ENCODE peak calls at places on chromosomes 1 and 21, in four cellular contexts. One of them, this sample, is unnamed.

GRCh38 chr1:96967311-96967710 is 245.7 kb downstream of the PTBP2 start:
- DNase-seq in colonic mucosa: no peak
- DNase-seq in A549: no peak
- DNase-seq in cardiac muscle cell: no peak
- DNase-seq in this sample: no peak

GRCh38 chr1:2242814-2243725 is 15.0 kb downstream of the SKI start:
- DNase-seq in colonic mucosa: no peak
- DNase-seq in A549: no peak
- DNase-seq in cardiac muscle cell: no peak
- DNase-seq in this sample: no peak

GRCh38 chr21:16708431-16708830 is 804.4 kb upstream of the CXADR start:
- DNase-seq in colonic mucosa: no peak
- DNase-seq in A549: no peak
- DNase-seq in cardiac muscle cell: no peak
- DNase-seq in this sample: no peak

GRCh38 chr1:41368801-41369200 is 7.6 kb downstream of the FOXO6 start:
- DNase-seq in colonic mucosa: no peak
- DNase-seq in A549: no peak
- DNase-seq in cardiac muscle cell: no peak
- DNase-seq in this sample: no peak

GRCh38 chr1:169163059-169163458 is 56.6 kb downstream of the ATP1B1 start:
- DNase-seq in colonic mucosa: no peak
- DNase-seq in A549: no peak
- DNase-seq in cardiac muscle cell: no peak
- DNase-seq in this sample: no peak

GRCh38 chr21:28237661-28238060 is 755.0 kb downstream of the LTN1 start:
- DNase-seq in colonic mucosa: no peak
- DNase-seq in A549: no peak
- DNase-seq in cardiac muscle cell: no peak
- DNase-seq in this sample: no peak

GRCh38 chr1:85577421-85578320 is 2.9 kb upstream of the CCN1 start:
- DNase-seq in colonic mucosa: no peak
- DNase-seq in A549: no peak
- DNase-seq in cardiac muscle cell: peak; percentile 56
- DNase-seq in this sample: no peak

GRCh38 chr1:199015799-199016198 is 377.0 kb downstream of the PTPRC start:
- DNase-seq in colonic mucosa: no peak
- DNase-seq in A549: no peak
- DNase-seq in cardiac muscle cell: no peak
- DNase-seq in this sample: no peak

GRCh38 chr1:201422436-201423030 is 1.0 kb upstream of the TNNI1 start:
- DNase-seq in colonic mucosa: no peak
- DNase-seq in A549: no peak
- DNase-seq in cardiac muscle cell: no peak
- DNase-seq in this sample: no peak

GRCh38 chr1:245871881-245872280 is 635.2 kb downstream of the SMYD3 start:
- DNase-seq in colonic mucosa: no peak
- DNase-seq in A549: no peak
- DNase-seq in cardiac muscle cell: no peak
- DNase-seq in this sample: no peak

GRCh38 chr21:46459356-46460112 is 843 bp downstream of the DIP2A start:
- DNase-seq in colonic mucosa: peak; percentile 56
- DNase-seq in A549: no peak
- DNase-seq in cardiac muscle cell: peak; percentile 10
- DNase-seq in this sample: no peak

GRCh38 chr1:223001653-223002634 is 141.1 kb downstream of the TLR5 start:
- DNase-seq in colonic mucosa: no peak
- DNase-seq in A549: no peak
- DNase-seq in cardiac muscle cell: no peak
- DNase-seq in this sample: no peak

GRCh38 chr1:28860332-28861073 is 48.5 kb downstream of the OPRD1 start:
- DNase-seq in colonic mucosa: peak; percentile 30
- DNase-seq in A549: peak; percentile 30
- DNase-seq in cardiac muscle cell: no peak
- DNase-seq in this sample: no peak

GRCh38 chr1:112866981-112867380 is 89.0 kb downstream of the SLC16A1 start:
- DNase-seq in colonic mucosa: no peak
- DNase-seq in A549: no peak
- DNase-seq in cardiac muscle cell: no peak
- DNase-seq in this sample: no peak

GRCh38 chr1:66282343-66282852 is 251.6 kb upstream of the SGIP1 start:
- DNase-seq in colonic mucosa: no peak
- DNase-seq in A549: no peak
- DNase-seq in cardiac muscle cell: no peak
- DNase-seq in this sample: no peak

GRCh38 chr1:103256490-103256889 is 148.2 kb upstream of the COL11A1 start:
- DNase-seq in colonic mucosa: no peak
- DNase-seq in A549: no peak
- DNase-seq in cardiac muscle cell: no peak
- DNase-seq in this sample: no peak

GRCh38 chr1:147597010-147597409 is 55.7 kb downstream of the BCL9 start:
- DNase-seq in colonic mucosa: no peak
- DNase-seq in A549: no peak
- DNase-seq in cardiac muscle cell: no peak
- DNase-seq in this sample: no peak

DNA sequence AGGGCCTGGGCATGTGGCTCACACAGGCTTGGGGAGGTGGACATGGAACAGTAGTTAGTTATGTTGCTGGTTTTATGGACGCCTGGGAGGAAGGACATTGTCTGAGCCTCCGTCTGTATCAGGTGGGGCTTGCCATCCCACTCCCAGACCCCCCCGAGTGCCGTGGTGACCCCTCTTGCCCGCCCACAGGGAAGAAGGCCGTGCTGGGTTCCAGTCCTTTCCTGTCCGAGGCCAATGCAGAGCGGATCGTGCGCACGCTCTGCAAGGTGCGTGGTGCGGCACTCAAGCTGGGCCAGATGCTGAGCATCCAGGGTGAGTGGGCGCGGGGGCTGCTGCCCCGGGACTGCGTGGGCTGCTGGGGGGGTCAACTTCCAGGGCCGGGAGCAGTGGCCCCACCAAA is 41.7 kb downstream of the COQ8A start:
- DNase-seq in colonic mucosa: no peak
- DNase-seq in A549: no peak
- DNase-seq in cardiac muscle cell: no peak
- DNase-seq in this sample: no peak
- H3K4me1 ChIP-seq in colonic mucosa: no peaks in the 10 kb centered on the region
- H3K4me1 ChIP-seq in A549: no peaks in the 10 kb centered on the region
- H3K4me1 ChIP-seq in cardiac muscle cell: peaks cover 36% of the 10 kb centered on the region
- H3K4me1 ChIP-seq in this sample: peaks cover 25% of the 10 kb centered on the region

GRCh38 chr1:235128453-235129328 is at the start of gene TOMM20:
- DNase-seq in colonic mucosa: peak; percentile 96
- DNase-seq in A549: peak; percentile 95
- DNase-seq in cardiac muscle cell: peak; percentile 98
- DNase-seq in this sample: peak; percentile 57
- TF ChIP-seq CTCF in colonic mucosa: no peak
- TF ChIP-seq CTCF in A549: no peak
- TF ChIP-seq CTCF in cardiac muscle cell: no peak
- TF ChIP-seq CTCF in this sample: no peak

GRCh38 chr1:56451491-56451890 is 127.9 kb downstream of the PLPP3 start:
- DNase-seq in colonic mucosa: peak; percentile 85
- DNase-seq in A549: no peak
- DNase-seq in cardiac muscle cell: no peak
- DNase-seq in this sample: no peak
- H3K4me1 ChIP-seq in colonic mucosa: no peaks in the 10 kb centered on the region
- H3K4me1 ChIP-seq in A549: peaks cover 59% of the 10 kb centered on the region
- H3K4me1 ChIP-seq in cardiac muscle cell: peaks cover 19% of the 10 kb centered on the region
- H3K4me1 ChIP-seq in this sample: peaks cover 24% of the 10 kb centered on the region

DNA sequence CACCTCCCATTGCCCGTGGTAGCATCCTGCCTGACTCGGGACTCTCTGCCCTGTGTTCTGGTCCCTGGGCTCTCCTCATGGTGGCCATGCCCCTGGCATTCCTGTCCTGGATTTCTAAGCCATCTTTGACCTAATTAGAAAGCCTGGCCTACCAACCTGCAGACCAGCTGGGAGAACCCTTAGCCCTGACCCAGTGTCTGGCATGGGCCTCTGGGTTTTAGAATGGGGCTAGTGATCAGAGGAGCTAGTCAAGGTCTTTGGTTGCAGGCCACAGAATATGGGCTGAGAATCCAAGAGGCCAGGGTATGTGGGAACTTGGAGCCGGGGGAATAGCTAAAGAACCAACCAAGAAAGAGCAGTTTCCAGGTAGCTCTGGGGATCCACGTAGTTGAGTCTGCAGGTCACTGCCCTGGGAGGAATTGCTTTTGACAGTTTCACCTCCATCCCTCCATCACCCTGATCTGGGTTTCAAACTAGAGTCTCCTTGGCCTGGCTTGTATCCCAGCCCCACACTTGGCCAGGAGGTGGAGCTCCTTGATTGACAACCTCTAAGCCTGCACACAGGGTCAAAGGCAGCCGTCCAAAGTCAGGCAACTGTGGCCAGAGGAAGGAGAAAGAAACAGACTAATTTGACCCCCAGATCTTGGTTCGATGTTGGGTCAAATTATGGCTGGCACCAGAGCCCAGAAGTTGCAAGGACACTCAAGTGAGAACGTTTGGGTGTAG is 54.7 kb upstream of the ABCG1 start:
- DNase-seq in colonic mucosa: peak; percentile 88
- DNase-seq in A549: no peak
- DNase-seq in cardiac muscle cell: peak; percentile 60
- DNase-seq in this sample: no peak
- TF ChIP-seq CTCF in colonic mucosa: peak; percentile 50
- TF ChIP-seq CTCF in A549: peak; percentile 42
- TF ChIP-seq CTCF in cardiac muscle cell: peak; percentile 40
- TF ChIP-seq CTCF in this sample: peak; percentile 17

DNA sequence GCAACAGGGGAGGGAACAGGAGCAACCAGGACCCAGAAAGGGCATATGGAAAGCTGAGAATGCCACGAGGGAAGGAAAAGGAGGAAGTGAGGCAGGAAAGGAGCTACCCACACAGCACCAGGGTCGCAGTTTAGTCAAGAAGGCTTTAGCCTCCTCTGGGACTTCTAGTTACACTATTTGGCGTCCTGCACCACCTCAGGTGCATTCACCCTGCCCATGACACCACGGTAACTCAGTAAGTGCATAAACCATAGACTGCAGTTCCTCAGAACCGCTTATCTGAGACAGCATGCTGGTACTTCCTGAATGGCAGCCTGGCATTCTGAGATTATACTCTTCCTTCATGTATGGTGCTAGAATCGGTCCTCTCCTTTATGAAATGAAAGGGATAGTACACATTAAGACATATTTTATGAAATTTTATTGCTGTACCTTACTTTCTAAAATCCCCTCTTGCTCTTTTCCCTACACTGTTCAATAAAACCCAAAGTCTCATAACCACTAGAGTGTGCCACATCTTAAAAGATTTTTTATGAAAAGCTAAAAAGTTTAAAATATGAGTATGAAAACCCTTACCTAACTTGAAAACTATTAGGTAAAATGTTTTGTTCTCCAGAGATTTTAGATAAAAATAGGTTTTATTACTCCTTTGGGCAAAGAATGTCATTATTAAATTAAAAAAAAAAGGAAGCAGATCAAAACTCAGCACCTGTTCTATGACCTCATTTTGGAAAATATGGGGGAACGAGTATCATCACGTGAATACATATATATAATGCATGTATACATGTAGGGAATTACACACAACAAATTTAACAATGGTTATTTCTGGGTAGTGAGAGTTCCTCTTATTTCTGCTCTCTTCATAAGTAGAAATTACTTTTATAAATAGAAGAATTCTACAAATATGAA is 67.3 kb downstream of the VAV3 start:
- DNase-seq in colonic mucosa: no peak
- DNase-seq in A549: no peak
- DNase-seq in cardiac muscle cell: no peak
- DNase-seq in this sample: no peak
- H3K4me1 ChIP-seq in colonic mucosa: no peaks in the 10 kb centered on the region
- H3K4me1 ChIP-seq in A549: no peaks in the 10 kb centered on the region
- H3K4me1 ChIP-seq in cardiac muscle cell: no peaks in the 10 kb centered on the region
- H3K4me1 ChIP-seq in this sample: no peaks in the 10 kb centered on the region

GRCh38 chr1:8702848-8703810 is 114.3 kb downstream of the RERE start:
- DNase-seq in colonic mucosa: peak; percentile 91
- DNase-seq in A549: peak; percentile 74
- DNase-seq in cardiac muscle cell: peak; percentile 96
- DNase-seq in this sample: peak; percentile 57
- TF ChIP-seq CTCF in colonic mucosa: no peak
- TF ChIP-seq CTCF in A549: no peak
- TF ChIP-seq CTCF in cardiac muscle cell: no peak
- TF ChIP-seq CTCF in this sample: peak; percentile 43

This sample was measured in esophagus squamous epithelium.